ENCODE peak calls at places on chromosomes 13 and 19, in nine cellular contexts. One of them, this sample, is unnamed.

GRCh38 chr13:76231522-76232167 is 595.5 kb downstream of the LMO7 start:
- DNase-seq in AG10803: no peak
- DNase-seq in tibial nerve: no peak
- DNase-seq in fibroblast of the aortic adventitia: no peak
- DNase-seq in IMR-90: no peak
- DNase-seq in right lobe of liver: no peak
- DNase-seq in fibroblast of pulmonary artery: no peak
- DNase-seq in H9: peak; percentile 31
- DNase-seq in pancreas: no peak
- DNase-seq in this sample: no peak

GRCh38 chr13:109344552-109345157 is 441.7 kb downstream of the IRS2 start:
- DNase-seq in AG10803: peak; percentile 71
- DNase-seq in tibial nerve: no peak
- DNase-seq in fibroblast of the aortic adventitia: peak; percentile 4
- DNase-seq in IMR-90: peak; percentile 82
- DNase-seq in right lobe of liver: no peak
- DNase-seq in fibroblast of pulmonary artery: peak; percentile 53
- DNase-seq in H9: no peak
- DNase-seq in pancreas: no peak
- DNase-seq in this sample: no peak

GRCh38 chr13:112456138-112457056 is 80.2 kb downstream of the SPACA7 start:
- DNase-seq in AG10803: no peak
- DNase-seq in tibial nerve: no peak
- DNase-seq in fibroblast of the aortic adventitia: no peak
- DNase-seq in IMR-90: no peak
- DNase-seq in right lobe of liver: peak; percentile 7
- DNase-seq in fibroblast of pulmonary artery: no peak
- DNase-seq in H9: peak; percentile 17
- DNase-seq in pancreas: no peak
- DNase-seq in this sample: no peak

GRCh38 chr19:16161848-16162247 is 11.5 kb downstream of the CIB3 start:
- DNase-seq in AG10803: peak; percentile 28
- DNase-seq in tibial nerve: no peak
- DNase-seq in fibroblast of the aortic adventitia: peak; percentile 45
- DNase-seq in IMR-90: peak; percentile 85
- DNase-seq in right lobe of liver: no peak
- DNase-seq in fibroblast of pulmonary artery: peak; percentile 66
- DNase-seq in H9: no peak
- DNase-seq in pancreas: no peak
- DNase-seq in this sample: peak; percentile 20

GRCh38 chr13:30971575-30971974 is 39.1 kb downstream of the TEX26 start:
- DNase-seq in AG10803: peak; percentile 21
- DNase-seq in tibial nerve: no peak
- DNase-seq in fibroblast of the aortic adventitia: peak; percentile 59
- DNase-seq in IMR-90: peak; percentile 63
- DNase-seq in right lobe of liver: no peak
- DNase-seq in fibroblast of pulmonary artery: peak; percentile 49
- DNase-seq in H9: no peak
- DNase-seq in pancreas: no peak
- DNase-seq in this sample: no peak

GRCh38 chr19:12380444-12380737 is 14.9 kb upstream of the ZNF442 start:
- DNase-seq in AG10803: no peak
- DNase-seq in tibial nerve: no peak
- DNase-seq in fibroblast of the aortic adventitia: no peak
- DNase-seq in IMR-90: no peak
- DNase-seq in right lobe of liver: no peak
- DNase-seq in fibroblast of pulmonary artery: no peak
- DNase-seq in H9: no peak
- DNase-seq in pancreas: no peak
- DNase-seq in this sample: no peak

GRCh38 chr13:105334211-105334610 is 1201.3 kb downstream of the EFNB2 start:
- DNase-seq in AG10803: peak; percentile 71
- DNase-seq in tibial nerve: no peak
- DNase-seq in fibroblast of the aortic adventitia: peak; percentile 40
- DNase-seq in IMR-90: peak; percentile 79
- DNase-seq in right lobe of liver: no peak
- DNase-seq in fibroblast of pulmonary artery: peak; percentile 57
- DNase-seq in H9: no peak
- DNase-seq in pancreas: no peak
- DNase-seq in this sample: no peak

GRCh38 chr13:79380943-79381445 is 25.1 kb downstream of the RBM26 start:
- DNase-seq in AG10803: no peak
- DNase-seq in tibial nerve: no peak
- DNase-seq in fibroblast of the aortic adventitia: no peak
- DNase-seq in IMR-90: no peak
- DNase-seq in right lobe of liver: no peak
- DNase-seq in fibroblast of pulmonary artery: no peak
- DNase-seq in H9: no peak
- DNase-seq in pancreas: no peak
- DNase-seq in this sample: no peak

GRCh38 chr19:49997709-49998108 is 27.5 kb downstream of the VRK3 start:
- DNase-seq in AG10803: peak; percentile 6
- DNase-seq in tibial nerve: no peak
- DNase-seq in fibroblast of the aortic adventitia: peak; percentile 15
- DNase-seq in IMR-90: peak; percentile 13
- DNase-seq in right lobe of liver: no peak
- DNase-seq in fibroblast of pulmonary artery: peak; percentile 23
- DNase-seq in H9: peak; percentile 75
- DNase-seq in pancreas: no peak
- DNase-seq in this sample: peak; percentile 41

GRCh38 chr13:81017525-81018152 is 676.7 kb upstream of the SPRY2 start:
- DNase-seq in AG10803: peak; percentile 34
- DNase-seq in tibial nerve: no peak
- DNase-seq in fibroblast of the aortic adventitia: peak; percentile 72
- DNase-seq in IMR-90: peak; percentile 25
- DNase-seq in right lobe of liver: no peak
- DNase-seq in fibroblast of pulmonary artery: peak; percentile 81
- DNase-seq in H9: no peak
- DNase-seq in pancreas: no peak
- DNase-seq in this sample: no peak

GRCh38 chr19:44258835-44259413 is 762 bp upstream of the ZNF233 start:
- DNase-seq in AG10803: no peak
- DNase-seq in tibial nerve: no peak
- DNase-seq in fibroblast of the aortic adventitia: no peak
- DNase-seq in IMR-90: no peak
- DNase-seq in right lobe of liver: no peak
- DNase-seq in fibroblast of pulmonary artery: no peak
- DNase-seq in H9: no peak
- DNase-seq in pancreas: no peak
- DNase-seq in this sample: no peak

GRCh38 chr13:35818577-35819165 is 312.5 kb downstream of the DCLK1 start:
- DNase-seq in AG10803: peak; percentile 79
- DNase-seq in tibial nerve: no peak
- DNase-seq in fibroblast of the aortic adventitia: peak; percentile 74
- DNase-seq in IMR-90: peak; percentile 60
- DNase-seq in right lobe of liver: no peak
- DNase-seq in fibroblast of pulmonary artery: peak; percentile 73
- DNase-seq in H9: no peak
- DNase-seq in pancreas: no peak
- DNase-seq in this sample: no peak

DNA sequence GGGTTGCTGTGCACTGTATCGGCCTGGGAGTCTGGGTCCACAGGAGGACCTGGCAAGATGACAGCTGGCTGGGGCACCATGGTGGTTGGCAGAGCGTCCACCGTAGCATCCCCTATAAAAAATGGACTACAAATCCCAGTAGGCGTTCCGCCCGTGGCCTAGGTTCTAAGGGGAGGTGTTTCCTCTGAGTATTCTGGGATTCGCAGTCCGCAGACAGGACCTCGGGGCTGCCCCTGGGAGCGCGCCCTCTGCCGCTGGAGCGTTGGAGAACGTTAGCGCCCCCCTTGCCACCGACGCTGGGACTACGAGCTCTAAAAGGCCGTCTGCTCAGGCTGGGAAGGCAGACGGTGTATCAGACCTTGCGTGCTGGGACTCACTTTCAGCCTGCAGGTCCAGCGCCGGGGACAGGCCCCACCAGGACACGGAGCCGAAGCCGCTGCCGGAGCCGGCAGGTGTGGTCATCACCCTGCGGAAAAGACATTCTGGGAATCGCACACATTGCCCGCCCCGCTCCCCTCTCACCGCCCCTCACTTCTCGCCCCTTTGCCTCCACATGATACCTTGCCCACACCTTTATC is 372 bp downstream of the DNAAF3 start:
- DNase-seq in AG10803: peak; percentile 74
- DNase-seq in tibial nerve: no peak
- DNase-seq in fibroblast of the aortic adventitia: peak; percentile 74
- DNase-seq in IMR-90: peak; percentile 56
- DNase-seq in right lobe of liver: peak; percentile 67
- DNase-seq in fibroblast of pulmonary artery: peak; percentile 84
- DNase-seq in H9: peak; percentile 93
- DNase-seq in pancreas: peak; percentile 78
- DNase-seq in this sample: peak; percentile 94
- TF ChIP-seq CTCF in AG10803: peak; percentile 56
- TF ChIP-seq CTCF in tibial nerve: no peak
- TF ChIP-seq CTCF in fibroblast of the aortic adventitia: peak; percentile 65
- TF ChIP-seq CTCF in IMR-90: peak; percentile 54
- TF ChIP-seq CTCF in right lobe of liver: peak; percentile 31
- TF ChIP-seq CTCF in fibroblast of pulmonary artery: peak; percentile 68
- TF ChIP-seq CTCF in H9: peak; percentile 87
- TF ChIP-seq CTCF in pancreas: no peak
- TF ChIP-seq CTCF in this sample: peak; percentile 66

GRCh38 chr13:101150998-101151397 is 265.3 kb downstream of the NALCN start:
- DNase-seq in AG10803: peak; percentile 62
- DNase-seq in tibial nerve: peak; percentile 23
- DNase-seq in fibroblast of the aortic adventitia: peak; percentile 58
- DNase-seq in IMR-90: peak; percentile 24
- DNase-seq in right lobe of liver: no peak
- DNase-seq in fibroblast of pulmonary artery: peak; percentile 12
- DNase-seq in H9: no peak
- DNase-seq in pancreas: no peak
- DNase-seq in this sample: no peak

GRCh38 chr13:101157261-101157660 is 259.0 kb downstream of the NALCN start:
- DNase-seq in AG10803: peak; percentile 42
- DNase-seq in tibial nerve: no peak
- DNase-seq in fibroblast of the aortic adventitia: no peak
- DNase-seq in IMR-90: no peak
- DNase-seq in right lobe of liver: no peak
- DNase-seq in fibroblast of pulmonary artery: no peak
- DNase-seq in H9: no peak
- DNase-seq in pancreas: no peak
- DNase-seq in this sample: no peak

GRCh38 chr13:101152184-101152583 is 264.1 kb downstream of the NALCN start:
- DNase-seq in AG10803: no peak
- DNase-seq in tibial nerve: no peak
- DNase-seq in fibroblast of the aortic adventitia: no peak
- DNase-seq in IMR-90: no peak
- DNase-seq in right lobe of liver: no peak
- DNase-seq in fibroblast of pulmonary artery: no peak
- DNase-seq in H9: no peak
- DNase-seq in pancreas: no peak
- DNase-seq in this sample: no peak

GRCh38 chr13:101155920-101156319 is 260.4 kb downstream of the NALCN start:
- DNase-seq in AG10803: no peak
- DNase-seq in tibial nerve: no peak
- DNase-seq in fibroblast of the aortic adventitia: no peak
- DNase-seq in IMR-90: no peak
- DNase-seq in right lobe of liver: no peak
- DNase-seq in fibroblast of pulmonary artery: no peak
- DNase-seq in H9: no peak
- DNase-seq in pancreas: no peak
- DNase-seq in this sample: no peak
- TF ChIP-seq CTCF in AG10803: peak; percentile 56
- TF ChIP-seq CTCF in tibial nerve: no peak
- TF ChIP-seq CTCF in fibroblast of the aortic adventitia: peak; percentile 55
- TF ChIP-seq CTCF in IMR-90: peak; percentile 29
- TF ChIP-seq CTCF in right lobe of liver: peak; percentile 37
- TF ChIP-seq CTCF in fibroblast of pulmonary artery: peak; percentile 53
- TF ChIP-seq CTCF in H9: peak; percentile 74
- TF ChIP-seq CTCF in pancreas: no peak
- TF ChIP-seq CTCF in this sample: no peak

DNA sequence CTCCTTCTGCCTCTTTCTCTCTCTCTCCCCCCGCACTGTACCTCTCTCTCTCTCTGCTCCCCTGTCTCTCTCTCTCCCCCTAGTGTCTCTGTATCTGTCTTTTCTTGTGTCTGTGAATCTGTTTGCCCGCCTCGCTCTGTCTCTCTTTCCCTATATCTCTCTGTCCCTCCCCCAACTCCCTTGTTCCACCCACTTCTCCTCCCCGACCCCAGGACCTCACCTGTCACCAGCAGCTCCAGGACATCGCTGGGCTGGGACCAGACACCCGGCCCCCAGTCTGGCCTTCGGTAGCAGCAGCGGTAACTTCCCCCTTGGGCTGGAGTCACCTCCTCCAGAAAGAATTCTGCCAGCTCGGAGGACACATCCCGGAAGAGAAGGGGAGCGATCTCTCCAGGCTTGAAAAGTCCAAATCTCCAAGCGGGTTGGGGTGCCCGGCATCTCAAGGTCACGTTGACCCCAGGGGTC is 3.9 kb downstream of the OSCAR start:
- DNase-seq in AG10803: peak; percentile 68
- DNase-seq in tibial nerve: peak; percentile 22
- DNase-seq in fibroblast of the aortic adventitia: peak; percentile 59
- DNase-seq in IMR-90: peak; percentile 17
- DNase-seq in right lobe of liver: no peak
- DNase-seq in fibroblast of pulmonary artery: peak; percentile 54
- DNase-seq in H9: peak; percentile 65
- DNase-seq in pancreas: no peak
- DNase-seq in this sample: peak; percentile 22
- TF ChIP-seq CTCF in AG10803: peak; percentile 57
- TF ChIP-seq CTCF in tibial nerve: no peak
- TF ChIP-seq CTCF in fibroblast of the aortic adventitia: peak; percentile 48
- TF ChIP-seq CTCF in IMR-90: peak; percentile 34
- TF ChIP-seq CTCF in right lobe of liver: no peak
- TF ChIP-seq CTCF in fibroblast of pulmonary artery: peak; percentile 46
- TF ChIP-seq CTCF in H9: peak; percentile 19
- TF ChIP-seq CTCF in pancreas: no peak
- TF ChIP-seq CTCF in this sample: no peak

GRCh38 chr19:10566408-10566657 is 523 bp upstream of the KRI1 start:
- DNase-seq in AG10803: no peak
- DNase-seq in tibial nerve: no peak
- DNase-seq in fibroblast of the aortic adventitia: no peak
- DNase-seq in IMR-90: no peak
- DNase-seq in right lobe of liver: no peak
- DNase-seq in fibroblast of pulmonary artery: no peak
- DNase-seq in H9: no peak
- DNase-seq in pancreas: no peak
- DNase-seq in this sample: no peak

GRCh38 chr19:10565028-10565566 is 713 bp downstream of the KRI1 start:
- DNase-seq in AG10803: peak; percentile 49
- DNase-seq in tibial nerve: peak; percentile 40
- DNase-seq in fibroblast of the aortic adventitia: no peak
- DNase-seq in IMR-90: peak; percentile 21
- DNase-seq in right lobe of liver: peak; percentile 44
- DNase-seq in fibroblast of pulmonary artery: peak; percentile 32
- DNase-seq in H9: peak; percentile 53
- DNase-seq in pancreas: no peak
- DNase-seq in this sample: peak; percentile 29

GRCh38 chr19:10566658-10567410 is 1.0 kb upstream of the KRI1 start:
- DNase-seq in AG10803: no peak
- DNase-seq in tibial nerve: no peak
- DNase-seq in fibroblast of the aortic adventitia: no peak
- DNase-seq in IMR-90: no peak
- DNase-seq in right lobe of liver: no peak
- DNase-seq in fibroblast of pulmonary artery: no peak
- DNase-seq in H9: no peak
- DNase-seq in pancreas: no peak
- DNase-seq in this sample: no peak

GRCh38 chr19:10567696-10568443 is 909 bp downstream of the CDKN2D start:
- DNase-seq in AG10803: no peak
- DNase-seq in tibial nerve: no peak
- DNase-seq in fibroblast of the aortic adventitia: no peak
- DNase-seq in IMR-90: no peak
- DNase-seq in right lobe of liver: no peak
- DNase-seq in fibroblast of pulmonary artery: no peak
- DNase-seq in H9: no peak
- DNase-seq in pancreas: no peak
- DNase-seq in this sample: no peak

GRCh38 chr19:10565567-10566407 is at the start of gene KRI1:
- DNase-seq in AG10803: peak; percentile 98
- DNase-seq in tibial nerve: peak; percentile 96
- DNase-seq in fibroblast of the aortic adventitia: peak; percentile 97
- DNase-seq in IMR-90: peak; percentile 95
- DNase-seq in right lobe of liver: peak; percentile 99
- DNase-seq in fibroblast of pulmonary artery: peak; percentile 98
- DNase-seq in H9: peak; percentile 97
- DNase-seq in pancreas: peak; percentile 98
- DNase-seq in this sample: peak; percentile 96
- TF ChIP-seq CTCF in AG10803: peak; percentile 27
- TF ChIP-seq CTCF in tibial nerve: no peak
- TF ChIP-seq CTCF in fibroblast of the aortic adventitia: peak; percentile 44
- TF ChIP-seq CTCF in IMR-90: peak; percentile 49
- TF ChIP-seq CTCF in right lobe of liver: no peak
- TF ChIP-seq CTCF in fibroblast of pulmonary artery: peak; percentile 5
- TF ChIP-seq CTCF in H9: peak; percentile 56
- TF ChIP-seq CTCF in pancreas: no peak
- TF ChIP-seq CTCF in this sample: no peak